ENCODE peak calls at places on chromosomes 5 and 9, in eight cellular contexts. One of them, this sample, is unnamed.

GRCh38 chr9:7234144-7234543 is 476.4 kb downstream of the KDM4C start:
- DNase-seq in astrocyte: no peak
- DNase-seq in fibroblast of the aortic adventitia: peak
- DNase-seq in AG04449: no peak
- DNase-seq in fibroblast of lung: peak
- DNase-seq in omental fat pad: no peak
- DNase-seq in cardiac fibroblast: peak
- DNase-seq in GM12865: peak
- DNase-seq in this sample: no peak

GRCh38 chr5:174314261-174314660 is 268.8 kb downstream of the NSG2 start:
- DNase-seq in fibroblast of lung: no peak
- DNase-seq in AG04449: no peak
- DNase-seq in cardiac fibroblast: no peak
- DNase-seq in GM12865: no peak
- DNase-seq in omental fat pad: no peak
- DNase-seq in fibroblast of the aortic adventitia: no peak
- DNase-seq in astrocyte: no peak
- DNase-seq in this sample: no peak

GRCh38 chr5:61673007-61673735 is 341.1 kb downstream of the ZSWIM6 start:
- DNase-seq in AG04449: no peak
- DNase-seq in cardiac fibroblast: peak
- DNase-seq in fibroblast of the aortic adventitia: peak
- DNase-seq in fibroblast of lung: peak
- DNase-seq in omental fat pad: no peak
- DNase-seq in astrocyte: peak
- DNase-seq in GM12865: peak
- DNase-seq in this sample: no peak

GRCh38 chr9:108139900-108140299 is 650.3 kb upstream of the KLF4 start:
- DNase-seq in cardiac fibroblast: no peak
- DNase-seq in GM12865: no peak
- DNase-seq in fibroblast of the aortic adventitia: no peak
- DNase-seq in AG04449: no peak
- DNase-seq in fibroblast of lung: no peak
- DNase-seq in astrocyte: no peak
- DNase-seq in omental fat pad: no peak
- DNase-seq in this sample: no peak

GRCh38 chr5:155729684-155730059 is 597.3 kb upstream of the SGCD start:
- DNase-seq in fibroblast of lung: peak
- DNase-seq in GM12865: no peak
- DNase-seq in AG04449: no peak
- DNase-seq in cardiac fibroblast: no peak
- DNase-seq in fibroblast of the aortic adventitia: no peak
- DNase-seq in astrocyte: no peak
- DNase-seq in omental fat pad: no peak
- DNase-seq in this sample: no peak

GRCh38 chr5:160342413-160342941 is 27.9 kb downstream of the C1QTNF2 start:
- DNase-seq in fibroblast of lung: peak
- DNase-seq in cardiac fibroblast: peak
- DNase-seq in GM12865: no peak
- DNase-seq in AG04449: peak
- DNase-seq in fibroblast of the aortic adventitia: peak
- DNase-seq in omental fat pad: no peak
- DNase-seq in astrocyte: peak
- DNase-seq in this sample: no peak

GRCh38 chr9:134027561-134027960 is 2.3 kb downstream of the BRD3OS start:
- DNase-seq in cardiac fibroblast: no peak
- DNase-seq in astrocyte: no peak
- DNase-seq in fibroblast of the aortic adventitia: no peak
- DNase-seq in AG04449: no peak
- DNase-seq in GM12865: no peak
- DNase-seq in omental fat pad: no peak
- DNase-seq in fibroblast of lung: no peak
- DNase-seq in this sample: no peak

GRCh38 chr9:110578575-110578895 is 1.0 kb downstream of the SVEP1 start:
- DNase-seq in astrocyte: no peak
- DNase-seq in AG04449: no peak
- DNase-seq in GM12865: no peak
- DNase-seq in omental fat pad: no peak
- DNase-seq in fibroblast of the aortic adventitia: no peak
- DNase-seq in cardiac fibroblast: no peak
- DNase-seq in fibroblast of lung: no peak
- DNase-seq in this sample: no peak

GRCh38 chr9:97889941-97890557 is 32.3 kb downstream of the TRMO start:
- DNase-seq in astrocyte: no peak
- DNase-seq in omental fat pad: peak
- DNase-seq in cardiac fibroblast: peak
- DNase-seq in AG04449: no peak
- DNase-seq in fibroblast of the aortic adventitia: peak
- DNase-seq in GM12865: peak
- DNase-seq in fibroblast of lung: no peak
- DNase-seq in this sample: no peak

GRCh38 chr5:2740849-2741555 is 10.5 kb downstream of the IRX2 start:
- DNase-seq in AG04449: no peak
- DNase-seq in GM12865: no peak
- DNase-seq in fibroblast of the aortic adventitia: no peak
- DNase-seq in fibroblast of lung: no peak
- DNase-seq in omental fat pad: no peak
- DNase-seq in astrocyte: no peak
- DNase-seq in cardiac fibroblast: no peak
- DNase-seq in this sample: no peak

GRCh38 chr9:112764837-112765236 is 14.3 kb downstream of the SNX30 start:
- DNase-seq in AG04449: no peak
- DNase-seq in fibroblast of the aortic adventitia: no peak
- DNase-seq in omental fat pad: no peak
- DNase-seq in astrocyte: no peak
- DNase-seq in GM12865: no peak
- DNase-seq in fibroblast of lung: no peak
- DNase-seq in cardiac fibroblast: no peak
- DNase-seq in this sample: no peak

GRCh38 chr5:33679791-33680190 is 212.0 kb downstream of the ADAMTS12 start:
- DNase-seq in AG04449: no peak
- DNase-seq in omental fat pad: no peak
- DNase-seq in astrocyte: peak
- DNase-seq in GM12865: no peak
- DNase-seq in cardiac fibroblast: peak
- DNase-seq in fibroblast of the aortic adventitia: peak
- DNase-seq in fibroblast of lung: peak
- DNase-seq in this sample: no peak

GRCh38 chr5:163915481-163915961 is 410.1 kb downstream of the MAT2B start:
- DNase-seq in astrocyte: peak
- DNase-seq in omental fat pad: no peak
- DNase-seq in AG04449: peak
- DNase-seq in GM12865: peak
- DNase-seq in fibroblast of the aortic adventitia: no peak
- DNase-seq in cardiac fibroblast: peak
- DNase-seq in fibroblast of lung: peak
- DNase-seq in this sample: no peak

GRCh38 chr5:180860273-180860886 is 696 bp downstream of the ZFP62 start:
- DNase-seq in astrocyte: no peak
- DNase-seq in fibroblast of lung: no peak
- DNase-seq in GM12865: peak
- DNase-seq in AG04449: no peak
- DNase-seq in omental fat pad: no peak
- DNase-seq in cardiac fibroblast: no peak
- DNase-seq in fibroblast of the aortic adventitia: peak
- DNase-seq in this sample: no peak

GRCh38 chr9:110427497-110428104 is 89.9 kb upstream of the TXNDC8 start:
- DNase-seq in omental fat pad: no peak
- DNase-seq in astrocyte: peak
- DNase-seq in fibroblast of the aortic adventitia: peak
- DNase-seq in AG04449: no peak
- DNase-seq in fibroblast of lung: peak
- DNase-seq in GM12865: peak
- DNase-seq in cardiac fibroblast: peak
- DNase-seq in this sample: no peak

GRCh38 chr9:133539434-133539833 is 4.9 kb downstream of the ADAMTSL2 start:
- DNase-seq in cardiac fibroblast: peak
- DNase-seq in fibroblast of lung: no peak
- DNase-seq in astrocyte: no peak
- DNase-seq in omental fat pad: no peak
- DNase-seq in fibroblast of the aortic adventitia: no peak
- DNase-seq in GM12865: no peak
- DNase-seq in AG04449: no peak
- DNase-seq in this sample: no peak

GRCh38 chr9:135769489-135770202 is 67.7 kb downstream of the KCNT1 start:
- DNase-seq in cardiac fibroblast: no peak
- DNase-seq in AG04449: no peak
- DNase-seq in fibroblast of lung: no peak
- DNase-seq in GM12865: no peak
- DNase-seq in omental fat pad: no peak
- DNase-seq in astrocyte: no peak
- DNase-seq in fibroblast of the aortic adventitia: no peak
- DNase-seq in this sample: no peak

GRCh38 chr5:73215891-73216610 is 43.1 kb downstream of the TMEM174 start:
- DNase-seq in cardiac fibroblast: peak
- DNase-seq in omental fat pad: no peak
- DNase-seq in fibroblast of the aortic adventitia: peak
- DNase-seq in GM12865: peak
- DNase-seq in astrocyte: peak
- DNase-seq in fibroblast of lung: peak
- DNase-seq in AG04449: no peak
- DNase-seq in this sample: peak

GRCh38 chr9:130549093-130549735 is 30.2 kb upstream of the FUBP3 start:
- DNase-seq in omental fat pad: no peak
- DNase-seq in fibroblast of lung: no peak
- DNase-seq in GM12865: peak
- DNase-seq in fibroblast of the aortic adventitia: no peak
- DNase-seq in astrocyte: no peak
- DNase-seq in cardiac fibroblast: no peak
- DNase-seq in AG04449: no peak
- DNase-seq in this sample: no peak

DNA sequence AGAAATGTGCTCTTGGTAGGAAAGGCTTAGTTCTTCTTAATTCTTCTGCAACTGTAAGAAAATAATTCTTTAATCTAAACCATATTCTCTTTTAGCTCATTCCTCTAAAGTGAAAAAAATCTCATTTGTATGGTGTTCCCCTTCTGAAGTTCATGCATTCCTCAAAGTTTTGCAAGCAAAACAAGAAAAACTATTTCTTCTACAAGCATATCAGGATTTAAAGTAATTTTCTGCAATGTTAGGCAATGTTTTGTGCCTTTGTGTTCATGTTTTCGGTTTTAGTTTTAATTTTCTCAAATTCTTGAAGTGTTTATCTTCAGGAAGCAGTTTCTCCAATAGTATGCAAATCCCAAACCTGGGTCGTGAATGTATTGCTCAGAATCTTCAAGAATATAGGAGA is 12.7 kb upstream of the GPR21 start:
- DNase-seq in omental fat pad: no peak
- DNase-seq in AG04449: no peak
- DNase-seq in cardiac fibroblast: no peak
- DNase-seq in astrocyte: no peak
- DNase-seq in fibroblast of the aortic adventitia: no peak
- DNase-seq in GM12865: no peak
- DNase-seq in fibroblast of lung: no peak
- DNase-seq in this sample: no peak
- TF ChIP-seq CTCF in omental fat pad: no peak
- TF ChIP-seq CTCF in AG04449: no peak
- TF ChIP-seq CTCF in cardiac fibroblast: no peak
- TF ChIP-seq CTCF in astrocyte: no peak
- TF ChIP-seq CTCF in fibroblast of the aortic adventitia: no peak
- TF ChIP-seq CTCF in GM12865: no peak
- TF ChIP-seq CTCF in fibroblast of lung: no peak
- TF ChIP-seq CTCF in this sample: no peak

DNA sequence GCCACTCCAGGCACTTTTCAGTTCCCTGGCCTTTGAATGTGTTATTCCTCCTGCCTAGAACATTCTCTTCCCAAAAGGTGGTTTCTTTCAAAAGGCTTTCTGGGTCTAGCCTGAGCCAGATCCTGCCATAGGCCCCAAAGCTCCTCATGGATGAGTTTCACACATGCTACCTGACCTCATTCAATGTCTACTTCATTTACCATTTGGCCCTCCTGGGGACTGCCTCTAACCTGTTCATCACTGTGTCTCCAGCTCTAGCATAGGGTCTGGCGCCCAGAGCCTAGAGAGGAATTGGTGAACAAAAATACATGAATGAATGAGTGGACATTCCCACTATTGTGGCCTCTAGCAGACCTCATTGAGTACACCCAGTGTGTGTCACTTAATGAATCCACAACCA is 5.4 kb upstream of the P4HA2 start:
- DNase-seq in GM12865: no peak
- DNase-seq in omental fat pad: no peak
- DNase-seq in fibroblast of lung: no peak
- DNase-seq in fibroblast of the aortic adventitia: no peak
- DNase-seq in astrocyte: no peak
- DNase-seq in AG04449: no peak
- DNase-seq in cardiac fibroblast: no peak
- DNase-seq in this sample: no peak
- TF ChIP-seq CTCF in GM12865: no peak
- TF ChIP-seq CTCF in omental fat pad: no peak
- TF ChIP-seq CTCF in fibroblast of lung: no peak
- TF ChIP-seq CTCF in fibroblast of the aortic adventitia: no peak
- TF ChIP-seq CTCF in astrocyte: no peak
- TF ChIP-seq CTCF in AG04449: no peak
- TF ChIP-seq CTCF in cardiac fibroblast: no peak
- TF ChIP-seq CTCF in this sample: no peak

GRCh38 chr5:135715267-135716050 is 119.0 kb upstream of the SLC25A48 start:
- DNase-seq in omental fat pad: no peak
- DNase-seq in fibroblast of lung: peak
- DNase-seq in fibroblast of the aortic adventitia: no peak
- DNase-seq in AG04449: no peak
- DNase-seq in cardiac fibroblast: no peak
- DNase-seq in GM12865: no peak
- DNase-seq in astrocyte: no peak
- DNase-seq in this sample: no peak
- TF ChIP-seq CTCF in omental fat pad: no peak
- TF ChIP-seq CTCF in fibroblast of lung: no peak
- TF ChIP-seq CTCF in fibroblast of the aortic adventitia: no peak
- TF ChIP-seq CTCF in AG04449: no peak
- TF ChIP-seq CTCF in cardiac fibroblast: no peak
- TF ChIP-seq CTCF in GM12865: no peak
- TF ChIP-seq CTCF in astrocyte: no peak
- TF ChIP-seq CTCF in this sample: no peak

DNA sequence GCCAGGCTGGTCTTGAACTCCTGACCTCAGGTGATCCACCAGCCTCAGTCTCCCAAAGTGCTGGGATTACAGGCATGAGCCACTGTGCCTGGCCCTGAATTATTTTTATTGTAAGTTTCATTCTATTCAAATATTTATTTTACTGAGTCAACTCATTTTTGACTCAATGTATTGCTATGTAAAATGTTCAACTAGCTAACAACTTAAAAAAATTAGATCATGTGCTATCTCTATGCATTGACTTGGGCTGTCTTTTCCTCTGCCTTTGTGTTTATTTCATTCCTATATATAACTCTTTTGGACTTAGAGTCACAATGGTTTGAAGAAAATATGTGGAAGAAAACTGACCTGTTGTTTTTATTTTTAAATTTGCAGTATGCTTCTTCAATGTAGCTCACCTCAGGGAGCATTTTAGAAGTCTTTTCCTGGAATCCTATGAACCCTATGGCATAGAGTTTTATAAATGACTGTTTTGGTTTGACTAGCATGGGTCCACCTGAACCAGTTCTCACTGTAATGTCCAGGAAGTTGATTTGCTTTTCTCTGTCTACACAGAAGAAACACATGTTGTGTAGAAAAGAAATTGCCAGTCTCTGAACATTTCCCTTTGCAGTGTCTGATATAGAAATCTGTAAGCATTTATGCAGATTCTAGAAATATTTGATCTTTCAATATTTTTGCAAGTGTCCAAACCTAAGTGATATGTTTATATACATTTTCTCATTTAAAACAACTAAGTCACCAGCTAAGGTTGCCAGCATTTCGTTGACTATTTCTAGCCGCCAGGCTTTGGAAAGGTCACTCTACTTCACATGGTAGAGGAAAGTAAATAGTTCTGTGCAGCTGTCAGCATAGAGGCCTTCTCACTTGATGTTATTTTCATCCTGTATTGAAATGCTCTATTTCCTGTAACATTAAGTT is 138.8 kb downstream of the PCSK1 start:
- DNase-seq in AG04449: no peak
- DNase-seq in astrocyte: peak
- DNase-seq in cardiac fibroblast: peak
- DNase-seq in fibroblast of the aortic adventitia: peak
- DNase-seq in omental fat pad: no peak
- DNase-seq in fibroblast of lung: peak
- DNase-seq in GM12865: no peak
- DNase-seq in this sample: no peak
- TF ChIP-seq CTCF in AG04449: no peak
- TF ChIP-seq CTCF in astrocyte: no peak
- TF ChIP-seq CTCF in cardiac fibroblast: no peak
- TF ChIP-seq CTCF in fibroblast of the aortic adventitia: no peak
- TF ChIP-seq CTCF in omental fat pad: no peak
- TF ChIP-seq CTCF in fibroblast of lung: no peak
- TF ChIP-seq CTCF in GM12865: no peak
- TF ChIP-seq CTCF in this sample: no peak

This sample was measured in AG09319.